ENCODE peak calls at places on chromosomes 3 and 15, in four cellular contexts. N is H9, O is neuronal stem cell, D is astrocyte. Y is an unnamed sample.

GRCh38 chr3:113245775-113246174 is 34.4 kb downstream of the BOC start:
- DNase-seq in N (no peak), D (no peak), O (no peak), Y (no peak)

GRCh38 chr15:28868744-28869143 is 17.0 kb upstream of the APBA2 start:
- DNase-seq in N (no peak), D (no peak), O (no peak), Y (no peak)

GRCh38 chr3:122893282-122893681 is 98.4 kb downstream of the SLC49A4 start:
- DNase-seq in O (no peak), D (no peak), N (no peak), Y (no peak)

GRCh38 chr3:159839561-159840379 is 148.9 kb upstream of the IL12A start:
- DNase-seq in N (peak), O (peak), D (peak), Y (peak)

GRCh38 chr3:156676467-156677119 is 2.2 kb downstream of the TIPARP start:
- DNase-seq in N (no peak), D (peak), O (no peak), Y (no peak)

GRCh38 chr3:11591401-11592266 is 52.1 kb downstream of the VGLL4 start:
- DNase-seq in D (peak), N (peak), O (peak), Y (peak)

GRCh38 chr3:115913069-115913686 is 289.9 kb downstream of the GAP43 start:
- DNase-seq in D (no peak), O (no peak), N (no peak), Y (no peak)

GRCh38 chr3:142180761-142181362 is 31.5 kb upstream of the TFDP2 start:
- DNase-seq in N (peak), O (peak), D (peak), Y (peak)

GRCh38 chr3:194961149-194961548 is 275.5 kb downstream of the FAM43A start:
- DNase-seq in N (no peak), O (no peak), D (no peak), Y (no peak)

GRCh38 chr3:188489639-188490405 is 335.9 kb downstream of the LPP start:
- DNase-seq in D (peak), N (no peak), O (no peak), Y (no peak)

GRCh38 chr3:194481103-194481502 is 5.7 kb downstream of the ATP13A3 start:
- DNase-seq in N (no peak), D (peak), O (no peak), Y (no peak)

GRCh38 chr15:100570282-100570681 is 31.7 kb downstream of the LINS1 start:
- DNase-seq in D (no peak), N (no peak), O (no peak), Y (no peak)

GRCh38 chr3:150216041-150216811 is 191.9 kb upstream of the TSC22D2 start:
- DNase-seq in O (no peak), D (peak), N (no peak), Y (no peak)

GRCh38 chr3:186268616-186269448 is 93.2 kb downstream of the DGKG start:
- DNase-seq in D (no peak), O (no peak), N (peak), Y (peak)

GRCh38 chr15:37819191-37819590 is 115.2 kb upstream of the TMCO5A start:
- DNase-seq in N (no peak), D (peak), O (no peak), Y (no peak)

GRCh38 chr15:31488437-31489204 is 162.0 kb downstream of the KLF13 start:
- DNase-seq in N (peak), O (peak), D (peak), Y (peak)

GRCh38 chr3:134937256-134938023 is 142.4 kb downstream of the EPHB1 start:
- DNase-seq in D (no peak), O (peak), N (peak), Y (peak)

GRCh38 chr3:106345353-106346027 is 476.7 kb upstream of the CBLB start:
- DNase-seq in N (no peak), O (no peak), D (peak), Y (no peak)

GRCh38 chr15:58582150-58582549 is 150.4 kb downstream of the LIPC start:
- DNase-seq in D (no peak), O (no peak), N (no peak), Y (no peak)

GRCh38 chr3:172592898-172593669 is 69.9 kb upstream of the TNFSF10 start:
- DNase-seq in N (no peak), D (no peak), O (no peak), Y (no peak)

GRCh38 chr15:48798319-48798718 is 12.6 kb downstream of the CEP152 start:
- DNase-seq in D (no peak), N (peak), O (peak), Y (peak)

GRCh38 chr15:86942285-86942684 is 862.6 kb downstream of the AGBL1 start:
- DNase-seq in O (no peak), D (peak), N (no peak), Y (no peak)

GRCh38 chr3:57556459-57557087 is 499 bp downstream of the PDE12 start:
- DNase-seq in O (no peak), N (no peak), D (peak), Y (no peak)

GRCh38 chr15:42880121-42880520 is 40.5 kb downstream of the TTBK2 start:
- DNase-seq in N (no peak), O (no peak), D (no peak), Y (no peak)

GRCh38 chr15:22903961-22904534 is 65.6 kb downstream of the NIPA2 start:
- DNase-seq in O (no peak), D (no peak), N (no peak), Y (no peak)

GRCh38 chr15:81038975-81039607 is 38.4 kb downstream of the TLNRD1 start:
- DNase-seq in D (no peak), O (no peak), N (no peak), Y (no peak)
- H3K9ac ChIP-seq in D (no peak), O (no peak), N (no peak), Y (no peak)

DNA sequence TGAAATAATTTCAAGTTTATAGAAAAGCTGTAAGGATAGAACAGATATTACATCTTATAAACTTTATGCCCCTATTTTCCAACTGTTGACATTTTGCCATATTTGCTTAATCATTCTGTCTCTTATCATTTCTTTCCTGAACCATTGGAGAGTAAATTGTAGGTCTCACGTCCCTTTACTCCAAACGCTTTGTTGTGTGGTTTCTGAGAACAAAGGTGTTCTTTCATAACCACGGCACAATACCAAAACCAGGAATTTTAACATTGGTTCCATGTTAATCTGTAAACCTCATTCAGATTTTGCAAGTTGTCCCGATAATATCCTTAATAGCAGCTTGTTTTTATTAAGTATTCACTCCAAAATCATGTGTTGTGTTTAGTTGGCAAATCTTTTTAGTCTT is 134.8 kb downstream of the AKAP13 start:
- DNase-seq in O (no peak), N (no peak), D (peak), Y (no peak)
- H3K9ac ChIP-seq in O (no peak), N (no peak), D (no peak), Y (no peak)

GRCh38 chr3:111081008-111081545 is 9.5 kb downstream of the NECTIN3 start:
- DNase-seq in N (no peak), O (no peak), D (peak), Y (no peak)
- H3K9ac ChIP-seq in N (no peak), O (no peak), D (no peak), Y (no peak)

GRCh38 chr15:92907229-92907628 is 7.1 kb downstream of the CHD2 start:
- DNase-seq in N (no peak), O (no peak), D (peak), Y (no peak)
- H3K9ac ChIP-seq in N (no peak), O (no peak), D (peak), Y (peak)

GRCh38 chr3:71497367-71497925 is 86.1 kb downstream of the FOXP1 start:
- DNase-seq in N (peak), O (no peak), D (no peak), Y (peak)
- H3K9ac ChIP-seq in N (peak), O (no peak), D (peak), Y (peak)

GRCh38 chr3:69052567-69052898 is 400 bp upstream of the TMF1 start:
- DNase-seq in O (peak), N (no peak), D (no peak), Y (no peak)
- H3K9ac ChIP-seq in O (no peak), N (peak), D (peak), Y (peak)

Y was measured in endodermal cell.